ENCODE peak calls at places on chromosomes 3 and 15, in five cellular contexts. H, C, K, R and O are unnamed samples.

GRCh38 chr15:81002254-81003022 is 1.7 kb downstream of the TLNRD1 start:
- DNase-seq in C (no peak), R (no peak), H (no peak), K (no peak), O (no peak)

GRCh38 chr3:46228259-46229222 is 13.7 kb upstream of the CCR3 start:
- DNase-seq in K (peak), R (no peak), C (no peak), H (peak), O (no peak)

GRCh38 chr3:62051506-62051905 is 321.8 kb downstream of the FEZF2 start:
- DNase-seq in K (peak), H (no peak), R (peak), C (no peak), O (no peak)

GRCh38 chr3:195139876-195140240 is 131.1 kb downstream of the XXYLT1 start:
- DNase-seq in R (no peak), C (no peak), H (no peak), K (no peak), O (no peak)

GRCh38 chr15:63870403-63871209 is 36.9 kb upstream of the HERC1 start:
- DNase-seq in R (no peak), C (peak), H (peak), K (peak), O (no peak)

GRCh38 chr3:24829011-24829581 is 334.4 kb upstream of the THRB start:
- DNase-seq in H (no peak), K (no peak), C (peak), R (peak), O (peak)

GRCh38 chr3:46914849-46915248 is 37.3 kb downstream of the PTH1R start:
- DNase-seq in C (no peak), K (no peak), H (no peak), R (no peak), O (no peak)

GRCh38 chr3:157130881-157131251 is 29.1 kb downstream of the CCNL1 start:
- DNase-seq in C (no peak), R (no peak), H (no peak), K (no peak), O (no peak)

GRCh38 chr3:43883729-43884396 is 193.1 kb downstream of the ABHD5 start:
- DNase-seq in K (no peak), R (peak), H (no peak), C (no peak), O (no peak)

GRCh38 chr3:187139126-187139894 is at the start of gene RPL39L:
- DNase-seq in H (peak), R (peak), C (peak), K (peak), O (peak)

GRCh38 chr3:195150194-195151118 is 120.5 kb downstream of the XXYLT1 start:
- DNase-seq in R (peak), K (peak), H (no peak), C (no peak), O (no peak)

GRCh38 chr3:65776494-65776893 is 262.2 kb downstream of the MAGI1 start:
- DNase-seq in R (no peak), H (peak), K (no peak), C (no peak), O (no peak)

GRCh38 chr3:183295211-183295610 is 42.2 kb downstream of the B3GNT5 start:
- DNase-seq in R (peak), H (peak), C (no peak), K (peak), O (no peak)

GRCh38 chr3:33211444-33211843 is 7.2 kb downstream of the SUSD5 start:
- DNase-seq in C (no peak), R (peak), K (no peak), H (peak), O (no peak)

GRCh38 chr3:117886147-117886546 is 1148.5 kb downstream of the IGSF11 start:
- DNase-seq in R (no peak), K (no peak), C (no peak), H (no peak), O (no peak)

GRCh38 chr15:92801774-92802464 is 98.2 kb upstream of the CHD2 start:
- DNase-seq in K (peak), C (no peak), H (peak), R (peak), O (no peak)

GRCh38 chr15:99433026-99433756 is 132.6 kb upstream of the MEF2A start:
- DNase-seq in C (no peak), K (no peak), H (no peak), R (peak), O (no peak)

GRCh38 chr3:101567528-101568317 is 6.1 kb downstream of the TRMT10C start:
- DNase-seq in H (no peak), C (no peak), R (no peak), K (no peak), O (no peak)

GRCh38 chr15:100663066-100663465 is 60.7 kb downstream of the ASB7 start:
- DNase-seq in R (no peak), K (peak), H (no peak), C (no peak), O (no peak)

GRCh38 chr3:128554100-128554464 is 61.1 kb upstream of the GATA2 start:
- DNase-seq in K (no peak), R (no peak), C (no peak), H (no peak), O (no peak)

GRCh38 chr3:4739289-4740236 is 239.7 kb upstream of the BHLHE40 start:
- DNase-seq in H (no peak), R (no peak), K (no peak), C (no peak), O (no peak)

GRCh38 chr3:34213481-34213880 is 415.1 kb downstream of the PDCD6IP start:
- DNase-seq in H (no peak), C (no peak), R (peak), K (no peak), O (no peak)

GRCh38 chr3:68919000-68919399 is 13.3 kb downstream of the TAFA4 start:
- DNase-seq in K (peak), C (peak), R (no peak), H (no peak), O (no peak)

GRCh38 chr3:29697989-29698388 is 417.1 kb downstream of the RBMS3 start:
- DNase-seq in C (no peak), H (no peak), R (no peak), K (no peak), O (no peak)

GRCh38 chr15:39578851-39579486 is 1.9 kb upstream of the THBS1 start:
- DNase-seq in H (peak), K (no peak), R (no peak), C (no peak), O (no peak)
- TF ChIP-seq CTCF in H (peak), K (no peak), R (no peak), C (no peak), O (peak)

GRCh38 chr3:83523470-83524073 is 1435.2 kb upstream of the CADM2 start:
- DNase-seq in H (no peak), K (peak), C (peak), R (peak), O (no peak)
- TF ChIP-seq CTCF in H (peak), K (peak), C (peak), R (no peak), O (peak)

GRCh38 chr3:17894434-17895060 is 152.1 kb upstream of the TBC1D5 start:
- DNase-seq in C (peak), K (peak), H (peak), R (peak), O (no peak)
- TF ChIP-seq CTCF in C (peak), K (peak), H (peak), R (no peak), O (peak)

DNA sequence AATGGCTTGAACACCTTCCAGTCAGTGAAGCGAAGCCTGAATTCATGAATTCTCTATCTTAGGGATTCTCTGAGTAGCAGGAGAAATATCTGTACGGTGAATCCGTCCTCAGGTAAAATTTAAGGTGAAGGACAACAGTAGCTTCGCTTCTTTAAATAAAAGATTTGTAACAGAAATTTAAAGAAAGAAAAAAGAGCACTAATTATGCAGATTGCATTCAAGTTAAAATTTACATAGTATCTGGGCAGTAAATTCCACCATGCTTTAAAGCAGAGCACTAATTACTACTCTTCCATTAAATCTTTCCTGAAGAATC is 282.6 kb downstream of the FGF12 start:
- DNase-seq in C (no peak), H (no peak), R (no peak), K (no peak), O (no peak)
- TF ChIP-seq CTCF in C (peak), H (no peak), R (no peak), K (no peak), O (peak)

GRCh38 chr3:30747771-30748281 is 141.4 kb downstream of the TGFBR2 start:
- DNase-seq in R (no peak), C (no peak), K (peak), H (peak), O (no peak)
- TF ChIP-seq CTCF in R (peak), C (peak), K (peak), H (peak), O (peak)

GRCh38 chr3:42613462-42613861 is 13.0 kb downstream of the NKTR start:
- DNase-seq in H (no peak), R (no peak), C (no peak), K (peak), O (no peak)
- TF ChIP-seq CTCF in H (peak), R (peak), C (peak), K (peak), O (peak)

GRCh38 chr15:71218272-71218805 is 103.1 kb downstream of the THSD4 start:
- DNase-seq in H (peak), R (no peak), C (no peak), K (no peak), O (no peak)

GRCh38 chr15:71221417-71221816 is 106.1 kb downstream of the THSD4 start:
- DNase-seq in H (no peak), K (no peak), R (no peak), C (no peak), O (no peak)

GRCh38 chr15:71219646-71220045 is 104.4 kb downstream of the THSD4 start:
- DNase-seq in H (peak), R (no peak), C (no peak), K (no peak), O (no peak)

GRCh38 chr15:71219101-71219500 is 103.8 kb downstream of the THSD4 start:
- DNase-seq in K (no peak), H (no peak), C (no peak), R (no peak), O (no peak)

GRCh38 chr15:71220828-71221227 is 105.6 kb downstream of the THSD4 start:
- DNase-seq in H (no peak), K (no peak), R (no peak), C (no peak), O (no peak)
- TF ChIP-seq CTCF in H (no peak), K (no peak), R (no peak), C (no peak), O (no peak)

DNA sequence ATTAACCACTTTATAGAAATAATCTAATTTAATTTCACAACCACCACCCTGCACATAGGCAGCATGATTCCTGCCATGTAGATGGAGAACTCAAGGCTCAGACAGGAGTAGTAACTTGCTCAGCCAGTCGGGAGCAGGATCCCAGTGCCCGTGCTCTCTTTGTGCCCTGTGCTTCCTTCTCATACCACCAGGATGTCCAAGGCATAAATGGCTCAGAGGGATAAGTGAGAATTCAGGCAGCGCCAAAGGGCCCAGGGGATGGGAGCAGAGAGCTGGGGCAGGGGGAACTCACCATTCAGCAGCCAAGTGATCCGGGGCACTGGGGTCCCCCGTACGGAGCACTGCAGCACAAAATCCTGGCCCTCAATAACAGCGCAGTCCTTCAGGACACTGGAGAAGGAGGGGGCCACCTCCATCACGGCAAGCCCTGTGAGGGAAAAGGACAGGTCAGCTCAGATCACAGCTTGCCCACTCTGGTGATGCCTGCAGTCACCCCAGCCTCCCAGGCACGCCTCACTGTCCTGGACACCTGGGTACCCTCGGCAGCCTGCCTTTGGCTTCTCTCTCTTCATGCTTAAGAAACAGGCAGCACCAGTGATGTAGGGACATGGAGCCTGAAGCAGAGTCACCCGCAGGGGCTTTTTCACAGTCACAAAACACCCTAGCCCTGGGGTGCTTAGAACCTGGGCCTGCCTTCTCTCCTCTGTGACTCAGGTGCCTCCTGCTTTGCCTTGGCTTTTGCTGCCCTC is 141.0 kb upstream of the HACD2 start:
- DNase-seq in H (no peak), C (no peak), K (no peak), R (no peak), O (no peak)
- TF ChIP-seq CTCF in H (no peak), C (peak), K (no peak), R (no peak), O (peak)